ENCODE peak calls at places on chromosome 15, in ten cellular contexts. S, L, F, X, A, Q, V, P, C and G are unnamed samples.

GRCh38 chr15:49174902-49175301 is 4.9 kb downstream of the GALK2 start:
- DNase-seq in L (no peak), A (no peak), F (no peak), P (no peak), S (no peak), X (no peak), C (no peak), Q (no peak), V (no peak), G (no peak)

GRCh38 chr15:50241684-50242450 is 23.7 kb downstream of the HDC start:
- DNase-seq in F (peak), Q (no peak), A (peak), X (no peak), C (no peak), S (no peak), P (no peak), V (peak), L (no peak), G (peak)

GRCh38 chr15:78979456-78980320 is 34.8 kb upstream of the CTSH start:
- DNase-seq in L (peak), P (peak), Q (peak), S (peak), C (peak), F (peak), A (peak), V (peak), X (no peak), G (peak)

GRCh38 chr15:26623071-26623470 is 149.8 kb downstream of the GABRB3 start:
- DNase-seq in A (no peak), P (no peak), F (no peak), L (no peak), C (no peak), Q (no peak), V (no peak), X (no peak), S (no peak), G (no peak)

GRCh38 chr15:28915935-28916334 is 30.2 kb downstream of the APBA2 start:
- DNase-seq in V (no peak), S (no peak), Q (no peak), X (peak), P (no peak), L (no peak), F (no peak), C (no peak), A (no peak), G (no peak)

GRCh38 chr15:37059051-37059450 is 41.3 kb downstream of the MEIS2 start:
- DNase-seq in A (peak), S (no peak), V (peak), X (no peak), Q (no peak), P (no peak), L (no peak), C (no peak), F (peak), G (peak)

GRCh38 chr15:43253431-43254403 is 13.0 kb downstream of the TGM5 start:
- DNase-seq in C (no peak), P (peak), V (peak), F (peak), L (no peak), A (peak), X (no peak), S (no peak), Q (no peak), G (peak)

GRCh38 chr15:71085809-71086208 is 29.5 kb upstream of the THSD4 start:
- DNase-seq in P (no peak), Q (no peak), A (no peak), L (no peak), F (no peak), V (no peak), S (no peak), C (no peak), X (no peak), G (no peak)

GRCh38 chr15:70266412-70267089 is 168.8 kb upstream of the TLE3 start:
- DNase-seq in F (peak), V (no peak), P (no peak), S (no peak), C (no peak), L (no peak), A (no peak), Q (peak), X (peak), G (no peak)

GRCh38 chr15:99408236-99409096 is 157.2 kb downstream of the LRRC28 start:
- DNase-seq in A (peak), S (no peak), Q (no peak), L (no peak), P (no peak), X (peak), C (no peak), F (peak), V (peak), G (no peak)